ENCODE peak calls at places on chromosomes 16 and 17, in ten cellular contexts. N is left ventricle myocardium superior; O is HuH-7; X is ELF-1; J is NAMALWA; B is activated T-cell treated with anti-CD3 and anti-CD28 coated beads, Interleukin-2, amount 50 U/mL, for 72 hours; V is hypothalamus; T is H1; Q is anterior cingulate cortex; C is omental fat pad. H is an unnamed sample.

GRCh38 chr17:30565073-30565935 is 88.1 kb downstream of the GOSR1 start:
- DNase-seq in V (no peak), Q (no peak), X (peak), J (no peak), C (no peak), O (no peak), N (no peak), T (no peak), B (no peak), H (no peak)

GRCh38 chr16:85583491-85584181 is 29.5 kb upstream of the GSE1 start:
- DNase-seq in V (no peak), N (no peak), Q (no peak), C (no peak), J (no peak), T (no peak), O (no peak), B (peak), X (peak), H (peak)

GRCh38 chr17:69643686-69644085 is 229.2 kb downstream of the MAP2K6 start:
- DNase-seq in N (no peak), T (no peak), Q (no peak), B (no peak), O (no peak), C (no peak), V (no peak), X (no peak), J (no peak), H (no peak)

GRCh38 chr16:69005641-69006355 is 99.7 kb upstream of the HAS3 start:
- DNase-seq in X (no peak), B (no peak), C (no peak), Q (no peak), J (no peak), T (no peak), N (no peak), O (no peak), V (no peak), H (no peak)

GRCh38 chr17:2837147-2837561 is 40.9 kb downstream of the RAP1GAP2 start:
- DNase-seq in J (peak), N (no peak), B (peak), Q (no peak), T (no peak), C (no peak), V (no peak), X (no peak), O (no peak), H (no peak)

GRCh38 chr16:1309888-1310831 is 724 bp downstream of the UBE2I start:
- DNase-seq in V (no peak), N (peak), O (no peak), T (no peak), C (peak), J (peak), B (peak), X (no peak), Q (no peak), H (peak)

GRCh38 chr16:67719778-67720144 is 645 bp upstream of the GFOD2 start:
- DNase-seq in Q (peak), O (peak), B (peak), C (no peak), X (peak), V (peak), T (no peak), N (no peak), J (no peak), H (peak)

GRCh38 chr16:81366316-81366932 is 51.7 kb downstream of the GAN start:
- DNase-seq in T (no peak), X (no peak), V (no peak), J (peak), Q (no peak), N (no peak), O (peak), B (no peak), C (no peak), H (peak)

GRCh38 chr17:63696381-63696961 is 3.5 kb downstream of the LIMD2 start:
- DNase-seq in J (peak), O (peak), B (peak), N (no peak), X (peak), V (no peak), C (no peak), T (peak), Q (no peak), H (no peak)

GRCh38 chr16:17275076-17275732 is 195.6 kb downstream of the XYLT1 start:
- DNase-seq in O (peak), N (no peak), X (no peak), Q (no peak), C (no peak), J (no peak), B (peak), T (no peak), V (no peak), H (no peak)

GRCh38 chr17:11296994-11297393 is 56.0 kb downstream of the SHISA6 start:
- DNase-seq in T (no peak), O (peak), J (peak), X (no peak), Q (no peak), V (no peak), B (no peak), C (no peak), N (no peak), H (no peak)

GRCh38 chr16:49463529-49463928 is 89.9 kb downstream of the C16orf78 start:
- DNase-seq in J (peak), X (no peak), T (peak), Q (no peak), V (no peak), C (no peak), B (peak), O (no peak), N (no peak), H (no peak)

GRCh38 chr17:3690094-3690715 is 5.8 kb downstream of the P2RX5 start:
- DNase-seq in T (peak), N (no peak), C (no peak), O (no peak), X (no peak), Q (no peak), V (no peak), J (no peak), B (no peak), H (no peak)

GRCh38 chr17:17166446-17166845 is 39.7 kb downstream of the PLD6 start:
- DNase-seq in C (no peak), B (no peak), O (no peak), T (no peak), J (no peak), V (no peak), X (no peak), N (no peak), Q (no peak), H (no peak)

GRCh38 chr17:56699186-56699895 is 105.8 kb downstream of the NOG start:
- DNase-seq in J (no peak), Q (no peak), N (peak), V (no peak), C (no peak), B (no peak), T (peak), X (peak), O (no peak), H (peak)

GRCh38 chr17:78240012-78240655 is 8.7 kb downstream of the TMEM235 start:
- DNase-seq in X (no peak), J (no peak), V (no peak), B (no peak), C (no peak), O (no peak), Q (no peak), N (no peak), T (no peak), H (no peak)

GRCh38 chr17:35183332-35183731 is 10.9 kb downstream of the SLC35G3 start:
- DNase-seq in Q (no peak), N (no peak), B (no peak), V (no peak), X (no peak), C (no peak), O (no peak), J (no peak), T (no peak), H (no peak)

GRCh38 chr17:73969956-73970355 is 233.5 kb upstream of the RPL38 start:
- DNase-seq in T (no peak), C (no peak), V (no peak), X (no peak), J (no peak), Q (no peak), O (peak), N (no peak), B (no peak), H (no peak)

GRCh38 chr17:62892870-62893338 is 73.1 kb upstream of the TANC2 start:
- DNase-seq in X (peak), J (no peak), N (no peak), Q (no peak), O (no peak), V (no peak), C (no peak), T (no peak), B (peak), H (peak)

GRCh38 chr17:75087558-75088453 is at the start of gene SLC16A5:
- DNase-seq in X (peak), C (no peak), O (peak), N (peak), T (peak), V (no peak), B (peak), Q (peak), J (no peak), H (peak)

H was measured in IMR-90.